ENCODE peak calls at places on chromosome 20, in seven cellular contexts. One of them, this sample, is unnamed.

GRCh38 chr20:38997622-38998021 is 35.5 kb downstream of the DHX35 start:
- DNase-seq in stomach: no peak
- DNase-seq in tibial nerve: no peak
- DNase-seq in sigmoid colon: no peak
- DNase-seq in A549: no peak
- DNase-seq in upper lobe of left lung: no peak
- DNase-seq in K562: peak; percentile 73
- DNase-seq in this sample: no peak

GRCh38 chr20:39109933-39110818 is 148.0 kb downstream of the DHX35 start:
- DNase-seq in stomach: no peak
- DNase-seq in tibial nerve: no peak
- DNase-seq in sigmoid colon: no peak
- DNase-seq in A549: no peak
- DNase-seq in upper lobe of left lung: no peak
- DNase-seq in K562: no peak
- DNase-seq in this sample: no peak

GRCh38 chr20:6104493-6105188 is 18.2 kb downstream of the FERMT1 start:
- DNase-seq in stomach: no peak
- DNase-seq in tibial nerve: no peak
- DNase-seq in sigmoid colon: no peak
- DNase-seq in A549: no peak
- DNase-seq in upper lobe of left lung: no peak
- DNase-seq in K562: no peak
- DNase-seq in this sample: no peak

GRCh38 chr20:39698706-39699211 is 736.6 kb downstream of the DHX35 start:
- DNase-seq in stomach: no peak
- DNase-seq in tibial nerve: no peak
- DNase-seq in sigmoid colon: no peak
- DNase-seq in A549: no peak
- DNase-seq in upper lobe of left lung: no peak
- DNase-seq in K562: no peak
- DNase-seq in this sample: no peak

GRCh38 chr20:11814276-11814675 is 103.4 kb upstream of the BTBD3 start:
- DNase-seq in stomach: no peak
- DNase-seq in tibial nerve: no peak
- DNase-seq in sigmoid colon: no peak
- DNase-seq in A549: no peak
- DNase-seq in upper lobe of left lung: no peak
- DNase-seq in K562: no peak
- DNase-seq in this sample: no peak

GRCh38 chr20:62229667-62230066 is 8.7 kb upstream of the OSBPL2 start:
- DNase-seq in stomach: no peak
- DNase-seq in tibial nerve: no peak
- DNase-seq in sigmoid colon: no peak
- DNase-seq in A549: no peak
- DNase-seq in upper lobe of left lung: no peak
- DNase-seq in K562: no peak
- DNase-seq in this sample: no peak

GRCh38 chr20:32823078-32823477 is 3.3 kb downstream of the MAPRE1 start:
- DNase-seq in stomach: no peak
- DNase-seq in tibial nerve: no peak
- DNase-seq in sigmoid colon: no peak
- DNase-seq in A549: no peak
- DNase-seq in upper lobe of left lung: no peak
- DNase-seq in K562: no peak
- DNase-seq in this sample: no peak

GRCh38 chr20:46828471-46828870 is 66.2 kb upstream of the EYA2 start:
- DNase-seq in stomach: no peak
- DNase-seq in tibial nerve: no peak
- DNase-seq in sigmoid colon: no peak
- DNase-seq in A549: no peak
- DNase-seq in upper lobe of left lung: no peak
- DNase-seq in K562: no peak
- DNase-seq in this sample: no peak

DNA sequence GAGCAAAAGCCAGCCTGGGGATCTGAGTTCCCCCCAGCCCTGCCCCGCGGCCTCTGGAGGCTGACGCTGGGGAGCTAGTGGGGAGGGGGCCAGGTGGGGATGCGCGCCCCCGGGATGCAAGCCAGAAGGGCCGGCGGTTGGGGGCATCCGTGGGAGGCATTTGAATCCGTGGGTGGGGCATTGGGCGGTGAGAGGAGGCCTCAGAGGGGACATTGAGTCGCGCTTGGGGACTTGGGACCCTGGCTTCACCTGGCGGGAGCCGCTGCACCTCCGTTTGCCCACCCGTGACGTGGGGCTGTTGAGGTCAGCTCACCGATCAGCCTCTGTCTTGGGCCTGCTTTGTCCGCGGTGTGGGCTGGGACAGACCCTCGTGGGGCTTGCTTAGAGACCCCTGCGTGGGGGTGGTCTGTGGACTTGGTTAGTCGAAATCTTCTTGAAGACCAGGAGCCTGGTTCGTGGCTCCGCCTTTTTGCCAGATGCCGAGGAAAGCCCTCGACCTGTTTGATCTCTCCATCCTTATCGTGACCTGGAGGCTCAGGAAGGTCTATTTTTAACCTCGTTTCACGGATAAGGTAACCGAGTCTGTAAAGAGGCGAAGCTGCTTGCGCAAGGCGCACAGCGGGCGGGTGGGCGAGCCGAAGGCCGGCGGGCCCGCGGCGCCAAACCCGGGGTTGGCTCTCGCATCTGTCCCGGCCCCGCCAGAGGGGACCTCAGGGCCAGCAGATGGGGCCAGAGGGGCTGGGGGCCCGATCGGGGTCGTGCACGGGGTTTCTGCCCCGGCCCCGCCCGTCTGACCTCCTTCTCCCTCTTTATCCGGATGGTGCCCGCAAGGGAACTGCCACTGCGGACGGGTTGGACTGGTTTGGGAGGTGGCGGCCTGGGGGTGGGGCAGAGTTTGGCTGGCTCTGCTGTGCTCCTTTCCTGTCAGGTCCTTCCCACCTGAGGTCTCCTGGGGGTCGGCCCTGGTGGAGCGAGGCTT is 8.3 kb downstream of the FAM110A start:
- DNase-seq in stomach: peak; percentile 81
- DNase-seq in tibial nerve: no peak
- DNase-seq in sigmoid colon: no peak
- DNase-seq in A549: no peak
- DNase-seq in upper lobe of left lung: peak; percentile 86
- DNase-seq in K562: no peak
- DNase-seq in this sample: no peak
- TF ChIP-seq EP300 in stomach: no peak
- TF ChIP-seq EP300 in tibial nerve: no peak
- TF ChIP-seq EP300 in sigmoid colon: no peak
- TF ChIP-seq EP300 in A549: no peak
- TF ChIP-seq EP300 in upper lobe of left lung: no peak
- TF ChIP-seq EP300 in K562: no peak
- TF ChIP-seq EP300 in this sample: no peak

DNA sequence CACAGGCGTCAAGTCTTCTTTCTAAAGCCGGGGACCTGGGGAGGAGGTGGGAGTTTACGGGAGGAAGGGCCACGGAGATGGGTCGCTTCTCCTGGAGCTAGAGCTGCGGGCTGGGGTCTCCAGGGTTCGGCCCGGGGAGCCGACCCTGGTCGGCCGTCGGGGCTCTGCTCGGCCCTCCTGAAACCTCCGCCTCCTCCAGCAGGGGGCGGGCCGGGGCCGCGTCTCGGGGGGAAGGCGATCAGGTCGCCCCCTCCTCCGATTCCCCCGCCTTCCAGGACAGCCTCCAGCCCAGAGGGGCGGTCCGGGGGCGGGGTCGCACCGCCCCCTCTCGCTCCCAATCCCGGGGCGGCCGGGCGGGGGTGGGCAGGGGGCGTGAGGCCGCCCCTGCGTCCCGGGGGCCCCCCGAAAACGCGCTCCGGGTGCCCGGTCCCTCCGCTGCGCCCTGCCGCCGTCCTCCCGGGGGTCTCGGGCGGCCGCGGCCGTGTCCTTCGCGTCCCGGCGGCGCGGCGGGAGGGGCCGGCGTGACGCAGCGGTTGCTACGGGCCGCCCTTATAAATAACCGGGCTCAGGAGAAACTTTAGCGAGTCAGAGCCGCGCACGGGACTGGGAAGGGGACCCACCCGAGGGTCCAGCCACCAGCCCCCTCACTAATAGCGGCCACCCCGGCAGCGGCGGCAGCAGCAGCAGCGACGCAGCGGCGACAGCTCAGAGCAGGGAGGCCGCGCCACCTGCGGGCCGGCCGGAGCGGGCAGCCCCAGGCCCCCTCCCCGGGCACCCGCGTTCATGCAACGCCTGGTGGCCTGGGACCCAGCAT is at the start of gene CEBPB:
- DNase-seq in stomach: peak; percentile 94
- DNase-seq in tibial nerve: peak; percentile 83
- DNase-seq in sigmoid colon: peak; percentile 97
- DNase-seq in A549: peak; percentile 88
- DNase-seq in upper lobe of left lung: peak; percentile 98
- DNase-seq in K562: peak; percentile 96
- DNase-seq in this sample: peak; percentile 100
- TF ChIP-seq EP300 in stomach: no peak
- TF ChIP-seq EP300 in tibial nerve: peak; percentile 99
- TF ChIP-seq EP300 in sigmoid colon: peak; percentile 22
- TF ChIP-seq EP300 in A549: peak; percentile 48
- TF ChIP-seq EP300 in upper lobe of left lung: no peak
- TF ChIP-seq EP300 in K562: peak; percentile 7
- TF ChIP-seq EP300 in this sample: no peak

GRCh38 chr20:51688600-51688999 is 79.6 kb downstream of the ATP9A start:
- DNase-seq in stomach: no peak
- DNase-seq in tibial nerve: no peak
- DNase-seq in sigmoid colon: no peak
- DNase-seq in A549: no peak
- DNase-seq in upper lobe of left lung: no peak
- DNase-seq in K562: no peak
- DNase-seq in this sample: peak; percentile 65
- TF ChIP-seq EP300 in stomach: no peak
- TF ChIP-seq EP300 in tibial nerve: no peak
- TF ChIP-seq EP300 in sigmoid colon: no peak
- TF ChIP-seq EP300 in A549: no peak
- TF ChIP-seq EP300 in upper lobe of left lung: no peak
- TF ChIP-seq EP300 in K562: no peak
- TF ChIP-seq EP300 in this sample: no peak

DNA sequence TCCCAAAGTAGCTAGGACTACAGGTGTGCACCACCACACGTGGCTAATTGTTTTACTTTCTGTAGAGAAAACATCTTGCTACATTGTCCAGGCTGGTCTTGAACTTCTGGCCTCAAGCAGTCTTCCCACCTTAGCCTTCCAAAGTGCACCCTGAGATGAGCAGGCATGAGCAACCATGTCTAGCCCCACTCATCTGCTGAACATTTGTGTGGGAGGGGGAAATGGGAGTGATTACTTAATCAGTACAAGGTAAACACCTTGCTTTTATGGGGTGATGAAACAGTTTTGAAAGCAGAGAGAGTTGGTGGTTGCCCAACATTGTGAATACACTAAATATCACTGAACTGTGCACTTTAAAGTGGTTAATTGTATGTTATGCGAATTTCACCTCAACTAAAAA is 5.3 kb downstream of the APMAP start:
- DNase-seq in stomach: no peak
- DNase-seq in tibial nerve: no peak
- DNase-seq in sigmoid colon: no peak
- DNase-seq in A549: no peak
- DNase-seq in upper lobe of left lung: no peak
- DNase-seq in K562: no peak
- DNase-seq in this sample: no peak
- TF ChIP-seq EP300 in stomach: no peak
- TF ChIP-seq EP300 in tibial nerve: no peak
- TF ChIP-seq EP300 in sigmoid colon: no peak
- TF ChIP-seq EP300 in A549: no peak
- TF ChIP-seq EP300 in upper lobe of left lung: no peak
- TF ChIP-seq EP300 in K562: no peak
- TF ChIP-seq EP300 in this sample: no peak

GRCh38 chr20:44965651-44966029 is 672 bp upstream of the STK4 start:
- DNase-seq in stomach: no peak
- DNase-seq in tibial nerve: no peak
- DNase-seq in sigmoid colon: no peak
- DNase-seq in A549: no peak
- DNase-seq in upper lobe of left lung: no peak
- DNase-seq in K562: no peak
- DNase-seq in this sample: no peak

GRCh38 chr20:44963325-44964215 is 2.7 kb upstream of the STK4 start:
- DNase-seq in stomach: no peak
- DNase-seq in tibial nerve: no peak
- DNase-seq in sigmoid colon: no peak
- DNase-seq in A549: no peak
- DNase-seq in upper lobe of left lung: no peak
- DNase-seq in K562: no peak
- DNase-seq in this sample: no peak

GRCh38 chr20:44967207-44967807 is 995 bp downstream of the STK4 start:
- DNase-seq in stomach: no peak
- DNase-seq in tibial nerve: no peak
- DNase-seq in sigmoid colon: no peak
- DNase-seq in A549: no peak
- DNase-seq in upper lobe of left lung: no peak
- DNase-seq in K562: no peak
- DNase-seq in this sample: no peak

GRCh38 chr20:44969320-44969879 is 3.1 kb downstream of the STK4 start:
- DNase-seq in stomach: no peak
- DNase-seq in tibial nerve: no peak
- DNase-seq in sigmoid colon: no peak
- DNase-seq in A549: no peak
- DNase-seq in upper lobe of left lung: no peak
- DNase-seq in K562: no peak
- DNase-seq in this sample: peak; percentile 9

DNA sequence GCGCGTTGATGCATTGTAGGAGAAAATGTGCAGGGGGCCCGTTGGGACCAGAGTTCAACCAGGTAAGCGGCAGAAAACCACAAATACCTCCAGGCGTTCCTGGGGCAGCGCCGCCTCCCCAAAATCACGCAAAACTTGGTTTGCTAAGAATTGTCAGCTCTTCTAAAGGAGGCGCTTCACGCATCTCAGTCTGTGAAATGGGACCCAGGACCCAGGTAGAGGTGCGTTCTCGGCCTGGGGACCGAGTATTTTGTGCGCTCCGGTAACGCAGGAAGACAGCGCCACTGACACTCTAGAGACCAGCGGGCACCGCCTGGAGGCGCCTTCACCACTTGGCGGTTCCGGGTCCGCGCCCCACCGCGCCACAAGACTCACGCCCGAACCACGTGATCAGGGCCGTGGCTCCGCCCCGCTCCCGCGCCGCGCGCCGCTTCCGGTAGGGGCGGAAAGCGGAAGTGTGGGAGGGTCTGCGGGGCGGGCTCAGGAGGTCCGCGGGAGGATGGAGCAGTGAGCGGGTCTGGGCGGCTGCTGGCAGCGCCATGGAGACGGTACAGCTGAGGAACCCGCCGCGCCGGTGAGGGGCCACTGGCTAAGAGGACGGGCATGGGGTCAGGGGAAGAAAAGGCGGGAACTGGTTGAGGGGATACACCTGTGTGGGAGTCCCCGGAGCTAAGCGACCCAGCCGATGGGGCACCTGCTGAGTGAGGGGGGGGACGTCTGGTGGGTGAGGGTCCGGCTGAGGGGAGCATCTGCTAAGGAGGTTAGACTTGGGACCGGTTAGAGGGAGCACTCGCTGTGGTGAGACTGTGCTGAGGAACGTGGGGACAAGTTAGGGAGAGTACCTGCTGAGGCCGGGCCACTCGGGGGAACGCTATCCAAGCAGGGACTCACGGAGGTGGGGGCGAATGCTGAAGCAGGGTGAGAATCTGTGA is at the start of gene STK4:
- DNase-seq in stomach: peak; percentile 95
- DNase-seq in tibial nerve: peak; percentile 85
- DNase-seq in sigmoid colon: peak; percentile 95
- DNase-seq in A549: peak; percentile 76
- DNase-seq in upper lobe of left lung: peak; percentile 100
- DNase-seq in K562: peak; percentile 92
- DNase-seq in this sample: peak; percentile 97
- TF ChIP-seq EP300 in stomach: no peak
- TF ChIP-seq EP300 in tibial nerve: peak; percentile 96
- TF ChIP-seq EP300 in sigmoid colon: no peak
- TF ChIP-seq EP300 in A549: no peak
- TF ChIP-seq EP300 in upper lobe of left lung: no peak
- TF ChIP-seq EP300 in K562: no peak
- TF ChIP-seq EP300 in this sample: no peak